ENCODE peak calls at places on chromosomes 5 and 9, in four cellular contexts. X, P, R and O are unnamed samples.

GRCh38 chr5:69502375-69503143 is 10.0 kb downstream of the OCLN start:
- DNase-seq in P (peak; percentile 87), X (peak; percentile 76), R (peak; percentile 53), O (peak; percentile 16)

GRCh38 chr5:74529101-74529500 is 111.4 kb downstream of the ENC1 start:
- DNase-seq in P (no peak), X (no peak), R (no peak), O (no peak)

GRCh38 chr5:14219800-14220512 is 76.8 kb downstream of the TRIO start:
- DNase-seq in P (no peak), R (no peak), X (no peak), O (no peak)

GRCh38 chr5:143271431-143271830 is 132.1 kb downstream of the NR3C1 start:
- DNase-seq in X (no peak), R (no peak), P (no peak), O (no peak)

GRCh38 chr5:108459661-108460170 is 77.8 kb upstream of the FBXL17 start:
- DNase-seq in R (no peak), X (no peak), P (no peak), O (no peak)

GRCh38 chr5:5347442-5347841 is 75.0 kb upstream of the ICE1 start:
- DNase-seq in R (no peak), X (no peak), P (no peak), O (no peak)

GRCh38 chr5:139561655-139562451 is 714 bp downstream of the UBE2D2 start:
- DNase-seq in R (no peak), X (peak; percentile 34), P (peak; percentile 49), O (peak; percentile 70)

GRCh38 chr9:115923903-115924668 is 229.5 kb upstream of the PAPPA start:
- DNase-seq in P (peak; percentile 98), X (peak; percentile 98), R (peak; percentile 96), O (peak; percentile 73)

GRCh38 chr5:135348920-135349319 is 50.1 kb downstream of the MACROH2A1 start:
- DNase-seq in P (no peak), R (no peak), X (no peak), O (no peak)

GRCh38 chr9:18499987-18500386 is 26.0 kb downstream of the ADAMTSL1 start:
- DNase-seq in P (peak; percentile 77), R (peak; percentile 14), X (no peak), O (no peak)